ENCODE peak calls at places on chromosomes 2 and 18, in five cellular contexts. D is thyroid gland, X is spleen, G is prostate gland, C is IMR-90. U is an unnamed sample.

GRCh38 chr2:237154894-237155851 is 69.5 kb downstream of the COPS8 start:
- DNase-seq in C (no peak), X (peak; percentile 55), D (no peak), G (no peak), U (no peak)

GRCh38 chr2:190303642-190304041 is 16.0 kb downstream of the HIBCH start:
- DNase-seq in C (peak; percentile 10), G (no peak), D (no peak), X (no peak), U (no peak)

GRCh38 chr18:58580623-58581022 is 48.3 kb downstream of the ALPK2 start:
- DNase-seq in D (no peak), C (peak; percentile 60), G (no peak), X (no peak), U (no peak)

GRCh38 chr2:6358542-6358941 is 507.2 kb downstream of the CMPK2 start:
- DNase-seq in C (no peak), G (no peak), D (no peak), X (no peak), U (peak; percentile 14)

GRCh38 chr2:7826656-7827055 is 855.2 kb upstream of the ID2 start:
- DNase-seq in G (no peak), D (no peak), X (no peak), C (no peak), U (no peak)

GRCh38 chr2:210195066-210195852 is 24.1 kb upstream of the KANSL1L start:
- DNase-seq in X (no peak), G (no peak), D (no peak), C (peak; percentile 58), U (no peak)

GRCh38 chr2:88831792-88832248 is 140.3 kb downstream of the RPIA start:
- DNase-seq in D (peak; percentile 83), C (peak; percentile 16), X (peak; percentile 93), G (no peak), U (peak; percentile 83)

GRCh38 chr2:197804758-197805597 is 585 bp downstream of the PLCL1 start:
- DNase-seq in G (no peak), D (peak; percentile 41), C (peak; percentile 6), X (peak; percentile 82), U (no peak)

GRCh38 chr18:27249933-27250332 is 64.8 kb upstream of the CHST9 start:
- DNase-seq in G (no peak), D (no peak), C (no peak), X (no peak), U (no peak)

DNA sequence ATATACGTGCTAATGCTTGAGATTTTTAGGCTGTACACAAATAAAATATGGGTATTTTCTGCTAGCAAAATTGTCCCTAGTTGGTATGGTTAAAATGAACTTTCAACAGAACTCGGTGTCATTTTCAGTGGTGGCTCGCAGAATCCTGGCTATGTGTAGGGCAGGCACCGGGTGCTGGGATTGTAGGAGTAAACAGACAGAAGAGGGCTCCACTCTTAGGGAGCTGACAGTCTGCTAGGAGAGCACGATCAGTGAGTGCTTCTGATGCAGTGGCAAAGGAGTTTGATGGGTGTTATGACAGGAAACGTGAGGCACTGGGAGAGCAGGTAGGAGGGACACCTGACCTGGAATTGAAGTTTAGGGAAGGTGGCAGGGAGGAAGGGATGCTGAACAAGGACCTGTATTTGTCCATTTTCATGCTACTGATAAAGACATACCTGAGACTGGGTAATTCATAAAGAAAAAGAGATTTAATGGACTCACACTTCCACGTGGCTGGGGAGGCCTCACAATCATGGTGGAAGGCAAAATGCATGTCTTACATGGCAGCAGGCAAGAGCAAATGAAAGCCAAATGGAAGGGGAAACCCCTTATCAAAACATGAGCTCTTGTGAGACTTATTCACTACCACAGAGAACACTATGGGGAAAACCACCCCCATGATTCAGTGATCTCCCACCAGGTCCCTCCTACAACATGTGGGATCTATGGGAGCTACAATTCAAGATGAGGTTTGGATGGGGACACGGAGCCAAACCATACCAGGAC is 105.4 kb upstream of the LCLAT1 start:
- DNase-seq in G (no peak), C (no peak), X (no peak), D (no peak), U (no peak)
- TF ChIP-seq POLR2A in G (no peak), C (no peak), X (no peak), D (no peak), U (no peak)

GRCh38 chr18:48951448-48952286 is 902 bp upstream of the SMAD7 start:
- DNase-seq in D (peak; percentile 90), G (peak; percentile 85), X (peak; percentile 95), C (peak; percentile 86), U (peak; percentile 90)
- TF ChIP-seq POLR2A in D (peak; percentile 88), G (peak; percentile 89), X (peak; percentile 71), C (peak; percentile 80), U (peak; percentile 56)

GRCh38 chr2:174486614-174487535 is at the start of gene GPR155:
- DNase-seq in D (peak; percentile 100), C (peak; percentile 97), G (peak; percentile 99), X (peak; percentile 100), U (peak; percentile 100)
- TF ChIP-seq POLR2A in D (no peak), C (peak; percentile 41), G (no peak), X (no peak), U (peak; percentile 42)

DNA sequence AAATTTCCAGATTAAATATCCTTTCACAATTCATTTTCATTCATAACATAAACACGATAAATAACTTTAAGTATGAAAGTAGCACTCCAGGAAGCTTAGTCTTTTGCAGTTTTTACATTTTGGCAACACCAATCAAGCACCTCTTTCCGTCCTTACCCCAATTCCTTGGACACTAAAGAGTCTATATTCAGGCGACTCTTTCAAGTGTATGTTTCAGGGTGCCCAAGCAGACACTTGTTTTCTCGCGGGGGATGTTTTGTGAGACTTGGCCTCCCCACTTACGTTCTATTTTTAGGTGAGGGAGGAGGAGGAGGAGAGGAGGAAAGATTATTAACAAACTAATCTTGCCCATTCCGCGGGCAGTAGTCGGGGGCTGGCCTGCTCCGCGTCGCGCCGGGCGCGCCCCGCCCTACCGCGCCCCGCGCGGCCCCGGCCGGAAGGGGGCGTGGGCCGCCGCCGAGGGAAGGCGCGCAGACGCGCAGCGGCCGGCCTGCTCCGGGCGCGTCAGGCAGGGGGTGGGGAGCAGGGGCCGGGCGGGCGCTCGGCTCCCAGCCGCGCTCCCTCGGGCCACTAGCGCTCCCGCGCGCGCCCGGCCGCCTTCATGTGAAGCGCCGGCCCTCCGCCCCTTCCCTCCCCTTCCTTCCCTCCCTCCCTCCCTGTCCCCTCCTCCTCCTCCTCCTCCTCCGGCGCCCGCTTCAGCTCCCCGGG is at the start of gene ITPRID2:
- DNase-seq in D (peak; percentile 90), C (peak; percentile 89), G (peak; percentile 86), X (no peak), U (peak; percentile 91)
- TF ChIP-seq POLR2A in D (no peak), C (no peak), G (no peak), X (no peak), U (no peak)

GRCh38 chr2:202911513-202912341 is at the start of the genes CARF and WDR12:
- DNase-seq in X (peak; percentile 97), G (peak; percentile 93), C (peak; percentile 95), D (peak; percentile 95), U (peak; percentile 95)
- TF ChIP-seq POLR2A in X (peak; percentile 20), G (peak; percentile 27), C (peak; percentile 42), D (no peak), U (peak; percentile 72)

DNA sequence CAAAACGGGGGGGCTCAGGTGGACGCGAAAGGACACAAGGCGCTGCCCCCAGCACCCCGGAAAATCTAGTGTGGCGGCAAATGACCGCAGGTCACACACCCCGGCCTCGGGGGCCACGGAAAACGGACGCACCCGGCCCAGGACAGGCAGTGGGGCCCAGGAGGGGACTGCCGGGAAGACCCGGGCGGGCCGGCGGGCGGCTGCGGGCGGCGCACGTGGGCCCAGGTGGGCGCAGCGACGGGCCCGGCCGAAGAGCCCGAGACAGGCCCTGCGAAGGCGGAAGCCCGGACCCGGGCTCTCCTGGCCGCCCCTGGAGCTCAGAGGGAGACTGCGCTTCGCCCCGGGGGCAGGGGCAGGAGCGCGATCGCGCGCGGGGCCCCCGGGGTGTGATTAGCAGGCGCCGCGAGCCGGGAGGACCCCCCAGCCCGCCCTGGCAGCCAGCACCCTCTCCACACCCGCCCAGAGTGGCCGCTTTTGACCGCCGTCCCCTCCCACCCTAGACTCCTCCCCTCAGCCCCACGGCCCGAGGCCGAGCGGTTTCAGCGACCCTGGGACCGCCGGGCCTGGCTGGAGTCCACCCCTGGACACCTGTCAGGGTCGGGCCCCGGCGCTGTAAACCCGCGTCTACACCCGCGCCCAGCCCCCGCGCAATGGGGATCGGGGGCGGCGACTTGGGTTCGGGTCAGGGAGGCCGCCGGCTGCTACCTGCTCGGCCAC is 773 bp downstream of the MBP start:
- DNase-seq in X (peak; percentile 94), C (no peak), G (peak; percentile 51), D (peak; percentile 74), U (peak; percentile 80)
- TF ChIP-seq POLR2A in X (no peak), C (no peak), G (peak; percentile 70), D (no peak), U (peak; percentile 37)

DNA sequence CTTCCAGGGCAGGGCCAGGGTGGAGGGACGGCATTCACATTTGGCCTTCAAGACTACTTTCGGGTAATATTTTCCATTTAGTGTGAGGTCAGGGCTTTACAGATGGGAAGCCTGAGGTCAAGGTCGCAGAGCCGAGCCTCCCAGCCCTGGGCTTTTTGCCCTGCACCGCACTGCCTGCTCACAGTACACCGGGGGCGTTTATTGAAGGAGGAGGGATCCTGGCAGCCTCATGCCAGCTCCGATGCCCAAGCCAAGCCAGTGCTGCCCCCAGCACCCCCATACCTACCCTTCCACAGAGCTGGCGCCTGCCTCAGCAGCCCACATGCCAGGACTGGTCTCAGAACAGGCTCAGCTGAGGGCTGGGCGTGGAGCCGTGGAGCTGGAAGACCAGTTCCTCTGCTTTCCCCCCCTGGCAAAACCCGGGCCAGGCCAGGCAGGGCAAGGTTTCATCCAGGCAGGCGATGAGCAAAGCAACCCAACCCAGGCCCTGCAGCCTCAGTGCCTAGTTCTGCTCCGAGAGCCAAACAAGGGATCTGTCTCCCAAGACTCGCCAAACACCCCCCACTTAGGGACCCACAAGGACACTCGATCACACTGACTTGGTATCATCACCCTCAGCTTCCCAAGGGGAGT is 11.9 kb downstream of the SDC1 start:
- DNase-seq in G (peak; percentile 96), D (peak; percentile 86), X (no peak), C (no peak), U (peak; percentile 50)
- TF ChIP-seq POLR2A in G (peak; percentile 57), D (no peak), X (no peak), C (no peak), U (no peak)

DNA sequence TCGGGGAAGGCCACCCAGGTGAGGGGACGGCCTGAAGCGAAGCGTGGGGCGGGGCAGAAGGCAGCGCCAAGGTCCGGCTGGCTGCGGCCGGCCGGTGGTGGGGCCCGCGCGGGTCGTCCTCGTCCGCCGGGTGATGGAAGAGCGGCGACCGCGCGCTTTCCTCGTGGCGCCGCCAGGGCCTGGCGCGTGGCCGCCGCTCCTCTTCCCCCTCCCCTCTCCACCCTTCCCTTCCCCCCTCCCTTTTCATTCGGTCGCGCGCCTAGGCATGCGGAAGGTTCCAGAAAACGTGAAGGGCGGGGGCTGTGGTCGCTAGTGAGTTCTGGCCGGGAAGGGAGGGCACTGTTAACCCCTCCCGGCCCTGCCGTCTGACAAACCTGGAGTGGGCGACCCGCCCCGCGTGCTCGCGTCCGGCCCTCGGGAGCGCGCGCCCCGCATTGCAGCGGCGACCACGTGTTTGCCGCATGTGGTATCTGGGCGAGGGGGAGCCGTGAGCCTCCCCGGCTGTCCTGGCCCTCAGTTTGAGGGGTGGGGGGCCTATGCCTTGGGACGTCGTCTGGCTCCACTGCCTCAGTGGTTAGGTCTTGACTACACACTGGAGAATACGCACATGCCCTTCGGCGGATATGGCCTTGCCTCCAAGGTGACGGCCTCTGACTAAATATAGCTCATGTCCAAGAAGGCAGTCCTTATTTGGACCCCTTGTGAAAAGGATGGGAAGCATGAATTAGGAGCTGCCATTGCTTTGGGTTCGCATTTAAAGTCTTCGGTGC is 578 bp downstream of the MAT2A start:
- DNase-seq in D (peak; percentile 60), C (peak; percentile 61), X (peak; percentile 94), G (peak; percentile 51), U (peak; percentile 71)
- TF ChIP-seq POLR2A in D (no peak), C (no peak), X (no peak), G (no peak), U (no peak)

U was measured in transverse colon.